ENCODE peak calls at places on chromosomes 5 and 9, in nine cellular contexts. M is bronchial epithelial cell, H is BJ, N is fibroblast of mammary gland, Q is glutamatergic neuron, D is spleen, L is uterus, X is fibroblast of pulmonary artery, W is SK-N-SH. A is an unnamed sample.

GRCh38 chr5:78718827-78719226 is 70.3 kb upstream of the LHFPL2 start:
- DNase-seq in M (no peak), H (no peak), N (no peak), Q (no peak), D (no peak), L (no peak), X (no peak), W (no peak), A (peak; percentile 17)

GRCh38 chr9:98225015-98225442 is 30.4 kb downstream of the TBC1D2 start:
- DNase-seq in M (no peak), H (no peak), N (no peak), Q (peak; percentile 70), D (no peak), L (no peak), X (no peak), W (no peak), A (no peak)

GRCh38 chr5:1860949-1861348 is 21.8 kb downstream of the IRX4 start:
- DNase-seq in M (no peak), H (no peak), N (no peak), Q (no peak), D (no peak), L (no peak), X (no peak), W (no peak), A (no peak)

GRCh38 chr9:13070612-13071595 is 208.6 kb downstream of the MPDZ start:
- DNase-seq in M (no peak), H (no peak), N (no peak), Q (no peak), D (no peak), L (no peak), X (no peak), W (no peak), A (no peak)

GRCh38 chr9:3437031-3437430 is 88.8 kb downstream of the RFX3 start:
- DNase-seq in M (no peak), H (no peak), N (no peak), Q (no peak), D (no peak), L (no peak), X (no peak), W (no peak), A (no peak)

GRCh38 chr5:120684749-120685415 is 220.8 kb downstream of the PRR16 start:
- DNase-seq in M (no peak), H (no peak), N (peak; percentile 11), Q (no peak), D (no peak), L (no peak), X (no peak), W (peak; percentile 41), A (peak; percentile 17)

GRCh38 chr5:151463137-151464029 is 16.0 kb downstream of the SLC36A1 start:
- DNase-seq in M (no peak), H (no peak), N (no peak), Q (peak; percentile 53), D (no peak), L (no peak), X (no peak), W (no peak), A (no peak)

GRCh38 chr9:78041971-78042370 is 10.4 kb upstream of the GNAQ start:
- DNase-seq in M (no peak), H (no peak), N (no peak), Q (no peak), D (no peak), L (no peak), X (no peak), W (no peak), A (no peak)

GRCh38 chr5:95081500-95082355 is 203.2 kb downstream of the MCTP1 start:
- DNase-seq in M (peak; percentile 95), H (peak; percentile 54), N (peak; percentile 88), Q (no peak), D (peak; percentile 84), L (peak; percentile 24), X (peak; percentile 91), W (no peak), A (peak; percentile 90)

GRCh38 chr5:149372041-149372805 is 6.9 kb downstream of the IL17B start:
- DNase-seq in M (no peak), H (no peak), N (no peak), Q (no peak), D (no peak), L (peak; percentile 49), X (no peak), W (no peak), A (no peak)

GRCh38 chr9:18721267-18722079 is 247.5 kb downstream of the ADAMTSL1 start:
- DNase-seq in M (no peak), H (no peak), N (no peak), Q (no peak), D (no peak), L (no peak), X (no peak), W (no peak), A (no peak)

GRCh38 chr9:75891277-75892167 is 1.0 kb downstream of the PCSK5 start:
- DNase-seq in M (no peak), H (no peak), N (peak; percentile 30), Q (peak; percentile 31), D (peak; percentile 77), L (peak; percentile 30), X (peak; percentile 52), W (peak; percentile 32), A (peak; percentile 55)

GRCh38 chr9:131660466-131661405 is 79.1 kb downstream of the RAPGEF1 start:
- DNase-seq in M (no peak), H (no peak), N (no peak), Q (no peak), D (no peak), L (no peak), X (no peak), W (no peak), A (peak; percentile 41)

GRCh38 chr5:143663872-143664271 is 148.1 kb upstream of the HMHB1 start:
- DNase-seq in M (no peak), H (no peak), N (no peak), Q (no peak), D (no peak), L (no peak), X (no peak), W (no peak), A (no peak)

GRCh38 chr9:99464568-99464967 is 242.5 kb downstream of the SEC61B start:
- DNase-seq in M (no peak), H (no peak), N (no peak), Q (no peak), D (no peak), L (no peak), X (no peak), W (no peak), A (no peak)

GRCh38 chr9:128992995-128993394 is 35.1 kb downstream of the SH3GLB2 start:
- DNase-seq in M (peak; percentile 13), H (no peak), N (peak; percentile 16), Q (peak; percentile 60), D (no peak), L (no peak), X (peak; percentile 24), W (no peak), A (no peak)

GRCh38 chr5:97726106-97726505 is 543.1 kb upstream of the RIOK2 start:
- DNase-seq in M (peak; percentile 11), H (no peak), N (peak; percentile 22), Q (no peak), D (no peak), L (no peak), X (no peak), W (no peak), A (no peak)
- TF ChIP-seq CTCF in M (no peak), H (no peak), N (peak; percentile 35), Q (peak; percentile 21), D (no peak), L (no peak), X (peak; percentile 17), W (peak; percentile 36), A (no peak)

GRCh38 chr5:140128376-140128775 is 2.6 kb downstream of the IGIP start:
- DNase-seq in M (no peak), H (no peak), N (no peak), Q (no peak), D (no peak), L (no peak), X (no peak), W (no peak), A (no peak)

GRCh38 chr5:140130949-140131733 is 5.4 kb downstream of the IGIP start:
- DNase-seq in M (no peak), H (no peak), N (no peak), Q (no peak), D (no peak), L (no peak), X (no peak), W (no peak), A (no peak)

GRCh38 chr5:140126315-140127012 is 727 bp downstream of the IGIP start:
- DNase-seq in M (no peak), H (no peak), N (no peak), Q (no peak), D (no peak), L (no peak), X (no peak), W (no peak), A (no peak)

DNA sequence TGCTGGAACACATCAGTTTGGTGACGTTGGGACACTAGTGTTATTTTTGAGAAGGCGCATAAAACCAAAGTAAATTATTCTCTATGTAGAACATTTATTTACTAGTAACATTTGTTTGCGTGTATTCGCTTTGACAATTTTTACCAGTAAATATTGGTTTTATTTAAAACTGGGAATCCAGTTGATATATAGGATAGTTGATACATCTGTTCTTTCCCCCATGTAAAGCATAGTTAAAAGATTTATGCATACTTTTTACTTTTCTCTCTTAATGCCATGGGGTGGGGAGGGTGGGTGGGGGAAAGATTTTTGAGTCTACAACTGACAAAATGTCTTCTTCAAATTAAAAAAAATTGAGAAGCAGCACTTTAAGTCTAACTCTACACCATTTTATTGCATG is at the start of gene IGIP:
- DNase-seq in M (no peak), H (no peak), N (no peak), Q (no peak), D (no peak), L (no peak), X (no peak), W (no peak), A (no peak)
- TF ChIP-seq CTCF in M (no peak), H (no peak), N (no peak), Q (no peak), D (no peak), L (no peak), X (no peak), W (no peak), A (no peak)

DNA sequence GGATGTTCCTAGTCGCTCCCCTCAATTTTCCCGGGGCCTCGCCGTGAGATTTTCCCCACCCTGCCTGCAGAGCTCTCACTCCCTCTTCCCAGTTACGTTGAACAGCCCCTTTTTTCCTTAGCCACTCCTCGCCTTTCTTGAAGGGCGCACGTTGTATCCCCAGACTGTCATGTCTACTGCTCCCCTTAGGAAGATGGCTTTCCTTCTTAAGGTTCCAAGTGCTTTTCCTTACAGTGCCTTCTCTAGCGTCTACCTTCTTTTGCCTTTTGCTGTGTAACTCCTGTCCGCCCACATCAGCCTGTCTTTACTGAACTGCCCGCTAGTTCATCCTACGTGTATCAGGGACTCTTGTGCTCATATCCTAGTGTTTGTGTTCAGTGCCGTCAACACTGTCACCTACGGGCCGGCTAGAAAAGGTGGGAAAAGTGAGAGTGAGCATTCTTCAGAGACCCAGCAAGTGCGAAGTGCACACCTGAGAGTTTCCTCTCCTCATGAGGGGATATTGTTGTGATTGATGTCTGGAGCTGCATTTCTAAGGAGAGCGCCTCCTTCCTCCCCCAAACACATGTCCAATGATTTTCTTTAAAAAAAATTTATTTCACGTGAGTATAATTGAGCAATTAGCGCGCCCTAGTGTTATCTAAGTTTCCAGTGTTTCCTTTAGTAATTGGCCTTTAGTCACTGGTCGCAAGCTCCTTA is 764 bp downstream of the CAMLG start:
- DNase-seq in M (peak; percentile 68), H (no peak), N (peak; percentile 50), Q (peak; percentile 17), D (peak; percentile 77), L (no peak), X (peak; percentile 47), W (peak; percentile 48), A (peak; percentile 37)
- TF ChIP-seq CTCF in M (peak; percentile 22), H (peak; percentile 1), N (no peak), Q (no peak), D (no peak), L (peak; percentile 6), X (no peak), W (peak; percentile 34), A (peak; percentile 8)

GRCh38 chr5:64594601-64595518 is 89.0 kb downstream of the RGS7BP start:
- DNase-seq in M (peak; percentile 7), H (no peak), N (no peak), Q (no peak), D (no peak), L (no peak), X (no peak), W (no peak), A (no peak)
- TF ChIP-seq CTCF in M (no peak), H (peak; percentile 25), N (peak; percentile 23), Q (peak; percentile 31), D (peak; percentile 31), L (peak; percentile 19), X (peak; percentile 31), W (peak; percentile 34), A (peak; percentile 27)

A was measured in astrocyte of the spinal cord.